ENCODE peak calls at places on chromosomes 16 and 17, in four cellular contexts. One of them, this sample, is unnamed.

GRCh38 chr16:3170440-3171180 is 17.4 kb upstream of the OR1F1 start:
- DNase-seq in hepatocyte: no peak
- DNase-seq in fibroblast of pulmonary artery: no peak
- DNase-seq in stomach: no peak
- DNase-seq in this sample: no peak

GRCh38 chr17:38898812-38899348 is 26.5 kb upstream of the LASP1NB start:
- DNase-seq in hepatocyte: no peak
- DNase-seq in fibroblast of pulmonary artery: peak
- DNase-seq in stomach: peak
- DNase-seq in this sample: no peak

GRCh38 chr16:55889518-55889917 is 14.3 kb upstream of the CES5A start:
- DNase-seq in hepatocyte: no peak
- DNase-seq in fibroblast of pulmonary artery: no peak
- DNase-seq in stomach: no peak
- DNase-seq in this sample: no peak

GRCh38 chr16:73615256-73615655 is 567.3 kb upstream of the ZFHX3 start:
- DNase-seq in hepatocyte: no peak
- DNase-seq in fibroblast of pulmonary artery: no peak
- DNase-seq in stomach: no peak
- DNase-seq in this sample: no peak

GRCh38 chr17:76951375-76951905 is 83.2 kb downstream of the MGAT5B start:
- DNase-seq in hepatocyte: no peak
- DNase-seq in fibroblast of pulmonary artery: no peak
- DNase-seq in stomach: no peak
- DNase-seq in this sample: no peak

GRCh38 chr17:35345926-35346771 is 27.3 kb downstream of the SLFN11 start:
- DNase-seq in hepatocyte: peak
- DNase-seq in fibroblast of pulmonary artery: peak
- DNase-seq in stomach: peak
- DNase-seq in this sample: peak

GRCh38 chr17:27466376-27466747 is 10.1 kb downstream of the KSR1 start:
- DNase-seq in hepatocyte: no peak
- DNase-seq in fibroblast of pulmonary artery: no peak
- DNase-seq in stomach: no peak
- DNase-seq in this sample: no peak

GRCh38 chr17:59311051-59311468 is 20.4 kb upstream of the YPEL2 start:
- DNase-seq in hepatocyte: peak
- DNase-seq in fibroblast of pulmonary artery: peak
- DNase-seq in stomach: peak
- DNase-seq in this sample: no peak

GRCh38 chr16:58755989-58756649 is 22.0 kb upstream of the GOT2 start:
- DNase-seq in hepatocyte: peak
- DNase-seq in fibroblast of pulmonary artery: peak
- DNase-seq in stomach: peak
- DNase-seq in this sample: peak

GRCh38 chr16:57689772-57690558 is 4.6 kb upstream of the DRC7 start:
- DNase-seq in hepatocyte: no peak
- DNase-seq in fibroblast of pulmonary artery: no peak
- DNase-seq in stomach: no peak
- DNase-seq in this sample: no peak

GRCh38 chr16:74455213-74455612 is 33.9 kb upstream of the CLEC18B start:
- DNase-seq in hepatocyte: no peak
- DNase-seq in fibroblast of pulmonary artery: peak
- DNase-seq in stomach: no peak
- DNase-seq in this sample: no peak

GRCh38 chr17:14619821-14620220 is 318.9 kb downstream of the HS3ST3B1 start:
- DNase-seq in hepatocyte: no peak
- DNase-seq in fibroblast of pulmonary artery: no peak
- DNase-seq in stomach: no peak
- DNase-seq in this sample: no peak

GRCh38 chr16:61823326-61823725 is 212.9 kb downstream of the CDH8 start:
- DNase-seq in hepatocyte: no peak
- DNase-seq in fibroblast of pulmonary artery: no peak
- DNase-seq in stomach: no peak
- DNase-seq in this sample: no peak

GRCh38 chr17:6374761-6375312 is 60.1 kb downstream of the AIPL1 start:
- DNase-seq in hepatocyte: peak
- DNase-seq in fibroblast of pulmonary artery: peak
- DNase-seq in stomach: no peak
- DNase-seq in this sample: no peak

GRCh38 chr16:71479420-71479819 is 9.7 kb downstream of the ZNF19 start:
- DNase-seq in hepatocyte: peak
- DNase-seq in fibroblast of pulmonary artery: peak
- DNase-seq in stomach: no peak
- DNase-seq in this sample: no peak

GRCh38 chr17:45161288-45162021 is at the start of gene HEXIM2:
- DNase-seq in hepatocyte: peak
- DNase-seq in fibroblast of pulmonary artery: peak
- DNase-seq in stomach: peak
- DNase-seq in this sample: peak
- TF ChIP-seq CTCF in hepatocyte: no peak
- TF ChIP-seq CTCF in fibroblast of pulmonary artery: no peak
- TF ChIP-seq CTCF in stomach: peak
- TF ChIP-seq CTCF in this sample: no peak

DNA sequence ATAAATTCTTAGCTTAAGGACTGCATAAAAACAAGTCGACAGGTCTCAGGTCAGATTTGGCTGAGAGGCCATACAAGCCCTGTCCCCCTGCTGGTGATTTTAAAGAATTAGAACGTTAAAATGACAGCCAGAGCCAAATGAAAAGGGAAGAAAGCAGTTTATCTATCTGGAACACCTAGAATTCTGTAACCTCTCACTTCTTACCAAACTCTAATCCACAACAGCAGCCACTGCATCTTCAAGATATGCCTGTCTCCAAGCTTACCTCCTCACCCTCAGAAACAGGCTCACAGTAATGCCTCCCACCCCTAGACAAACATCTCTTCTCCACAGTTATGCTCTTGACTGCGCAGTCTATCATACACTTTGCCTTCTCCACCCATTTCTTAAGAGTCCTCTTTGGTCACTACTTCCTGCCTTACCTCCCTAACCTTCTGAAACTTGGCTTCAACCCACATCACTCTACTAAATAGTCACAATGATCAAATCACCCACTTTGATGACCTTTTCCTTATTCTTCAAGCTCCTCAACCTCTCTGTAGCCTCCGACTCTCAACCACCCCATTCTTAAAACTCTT is 14.2 kb downstream of the ANKFY1 start:
- DNase-seq in hepatocyte: peak
- DNase-seq in fibroblast of pulmonary artery: peak
- DNase-seq in stomach: no peak
- DNase-seq in this sample: no peak
- TF ChIP-seq CTCF in hepatocyte: peak
- TF ChIP-seq CTCF in fibroblast of pulmonary artery: peak
- TF ChIP-seq CTCF in stomach: no peak
- TF ChIP-seq CTCF in this sample: peak

GRCh38 chr17:83074696-83075223 is 4.6 kb upstream of the METRNL start:
- DNase-seq in hepatocyte: no peak
- DNase-seq in fibroblast of pulmonary artery: no peak
- DNase-seq in stomach: no peak
- DNase-seq in this sample: no peak

GRCh38 chr17:83075270-83075880 is 4.0 kb upstream of the METRNL start:
- DNase-seq in hepatocyte: no peak
- DNase-seq in fibroblast of pulmonary artery: no peak
- DNase-seq in stomach: no peak
- DNase-seq in this sample: no peak

GRCh38 chr17:83078378-83079339 is 750 bp upstream of the METRNL start:
- DNase-seq in hepatocyte: peak
- DNase-seq in fibroblast of pulmonary artery: no peak
- DNase-seq in stomach: no peak
- DNase-seq in this sample: no peak

GRCh38 chr17:83077411-83077810 is 2.0 kb upstream of the METRNL start:
- DNase-seq in hepatocyte: no peak
- DNase-seq in fibroblast of pulmonary artery: no peak
- DNase-seq in stomach: peak
- DNase-seq in this sample: no peak

DNA sequence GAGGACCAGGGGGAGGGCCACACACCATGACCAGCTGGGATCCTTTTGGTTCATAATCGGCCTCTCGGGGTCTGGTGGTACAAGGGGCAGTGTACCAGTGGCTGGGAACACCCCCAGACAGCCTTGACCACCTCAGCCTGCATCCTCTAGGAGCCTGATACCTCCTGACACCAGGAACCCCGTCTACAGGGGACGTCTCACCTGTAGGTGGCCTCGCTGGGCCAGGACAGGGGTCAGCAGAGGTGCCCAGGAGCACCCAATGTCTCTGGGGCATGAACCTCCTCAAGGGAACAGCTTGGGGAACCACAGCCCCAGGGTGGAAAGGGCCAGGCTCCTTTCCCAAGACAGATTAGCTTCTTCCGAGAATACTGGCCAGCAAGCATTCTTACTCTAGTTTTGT is 2.5 kb upstream of the METRNL start:
- DNase-seq in hepatocyte: no peak
- DNase-seq in fibroblast of pulmonary artery: no peak
- DNase-seq in stomach: no peak
- DNase-seq in this sample: no peak
- TF ChIP-seq CTCF in hepatocyte: no peak
- TF ChIP-seq CTCF in fibroblast of pulmonary artery: peak
- TF ChIP-seq CTCF in stomach: no peak
- TF ChIP-seq CTCF in this sample: peak

GRCh38 chr16:81932668-81933067 is 78.6 kb downstream of the SDR42E1 start:
- DNase-seq in hepatocyte: no peak
- DNase-seq in fibroblast of pulmonary artery: no peak
- DNase-seq in stomach: no peak
- DNase-seq in this sample: no peak
- TF ChIP-seq CTCF in hepatocyte: no peak
- TF ChIP-seq CTCF in fibroblast of pulmonary artery: no peak
- TF ChIP-seq CTCF in stomach: no peak
- TF ChIP-seq CTCF in this sample: no peak

GRCh38 chr16:1474796-1475551 is at the start of gene CLCN7:
- DNase-seq in hepatocyte: peak
- DNase-seq in fibroblast of pulmonary artery: peak
- DNase-seq in stomach: peak
- DNase-seq in this sample: peak

GRCh38 chr16:1472974-1473373 is 1.9 kb downstream of the CLCN7 start:
- DNase-seq in hepatocyte: no peak
- DNase-seq in fibroblast of pulmonary artery: no peak
- DNase-seq in stomach: no peak
- DNase-seq in this sample: no peak

GRCh38 chr16:1475552-1476114 is 805 bp upstream of the CLCN7 start:
- DNase-seq in hepatocyte: no peak
- DNase-seq in fibroblast of pulmonary artery: no peak
- DNase-seq in stomach: no peak
- DNase-seq in this sample: no peak

GRCh38 chr16:1474047-1474446 is 781 bp downstream of the CLCN7 start:
- DNase-seq in hepatocyte: no peak
- DNase-seq in fibroblast of pulmonary artery: peak
- DNase-seq in stomach: no peak
- DNase-seq in this sample: no peak

DNA sequence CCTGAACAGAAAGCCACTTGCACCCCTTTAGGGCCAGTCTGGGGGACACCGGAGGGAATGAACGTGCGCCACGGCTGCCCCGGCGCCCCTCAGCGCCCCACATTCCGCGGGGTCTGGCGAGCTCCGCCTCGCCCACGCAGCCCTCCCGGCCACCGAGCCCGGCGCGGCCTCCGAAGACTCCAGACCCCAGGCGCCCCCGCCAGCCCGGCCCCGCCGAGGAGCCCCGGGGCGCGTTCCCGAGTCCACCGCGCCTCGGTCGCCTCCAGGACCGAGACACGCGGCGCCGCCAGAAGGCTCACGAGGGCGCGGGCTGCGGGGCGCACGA is 395 bp downstream of the CLCN7 start:
- DNase-seq in hepatocyte: peak
- DNase-seq in fibroblast of pulmonary artery: no peak
- DNase-seq in stomach: no peak
- DNase-seq in this sample: no peak
- TF ChIP-seq CTCF in hepatocyte: no peak
- TF ChIP-seq CTCF in fibroblast of pulmonary artery: no peak
- TF ChIP-seq CTCF in stomach: no peak
- TF ChIP-seq CTCF in this sample: no peak

DNA sequence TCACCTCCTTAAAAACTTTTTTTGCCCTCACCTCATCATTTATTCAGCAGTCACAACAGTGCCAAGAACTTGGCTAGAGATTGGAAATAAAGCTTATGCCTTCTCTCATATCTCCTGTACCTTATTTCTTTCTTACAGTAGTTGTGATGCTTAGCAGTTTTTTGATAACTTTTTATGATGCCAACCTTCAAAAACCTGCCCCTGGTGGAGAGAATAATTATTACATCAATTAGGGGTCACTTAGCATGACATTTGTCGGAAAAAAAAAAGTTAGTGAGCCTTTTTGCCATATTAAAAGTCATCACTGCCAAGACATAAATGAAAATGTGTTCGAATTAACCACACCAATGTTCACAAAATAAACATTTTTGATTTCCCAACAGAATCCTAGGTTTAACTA is 296.6 kb downstream of the WWOX start:
- DNase-seq in hepatocyte: no peak
- DNase-seq in fibroblast of pulmonary artery: no peak
- DNase-seq in stomach: no peak
- DNase-seq in this sample: no peak
- TF ChIP-seq CTCF in hepatocyte: no peak
- TF ChIP-seq CTCF in fibroblast of pulmonary artery: peak
- TF ChIP-seq CTCF in stomach: no peak
- TF ChIP-seq CTCF in this sample: no peak

GRCh38 chr17:32943647-32944191 is 15.8 kb downstream of the TMEM98 start:
- DNase-seq in hepatocyte: peak
- DNase-seq in fibroblast of pulmonary artery: peak
- DNase-seq in stomach: no peak
- DNase-seq in this sample: peak

GRCh38 chr17:32943206-32943605 is 15.3 kb downstream of the TMEM98 start:
- DNase-seq in hepatocyte: no peak
- DNase-seq in fibroblast of pulmonary artery: peak
- DNase-seq in stomach: peak
- DNase-seq in this sample: no peak

GRCh38 chr17:32944248-32945020 is 16.5 kb downstream of the TMEM98 start:
- DNase-seq in hepatocyte: no peak
- DNase-seq in fibroblast of pulmonary artery: no peak
- DNase-seq in stomach: no peak
- DNase-seq in this sample: no peak

GRCh38 chr17:32940706-32941390 is 12.9 kb downstream of the TMEM98 start:
- DNase-seq in hepatocyte: no peak
- DNase-seq in fibroblast of pulmonary artery: no peak
- DNase-seq in stomach: no peak
- DNase-seq in this sample: no peak

DNA sequence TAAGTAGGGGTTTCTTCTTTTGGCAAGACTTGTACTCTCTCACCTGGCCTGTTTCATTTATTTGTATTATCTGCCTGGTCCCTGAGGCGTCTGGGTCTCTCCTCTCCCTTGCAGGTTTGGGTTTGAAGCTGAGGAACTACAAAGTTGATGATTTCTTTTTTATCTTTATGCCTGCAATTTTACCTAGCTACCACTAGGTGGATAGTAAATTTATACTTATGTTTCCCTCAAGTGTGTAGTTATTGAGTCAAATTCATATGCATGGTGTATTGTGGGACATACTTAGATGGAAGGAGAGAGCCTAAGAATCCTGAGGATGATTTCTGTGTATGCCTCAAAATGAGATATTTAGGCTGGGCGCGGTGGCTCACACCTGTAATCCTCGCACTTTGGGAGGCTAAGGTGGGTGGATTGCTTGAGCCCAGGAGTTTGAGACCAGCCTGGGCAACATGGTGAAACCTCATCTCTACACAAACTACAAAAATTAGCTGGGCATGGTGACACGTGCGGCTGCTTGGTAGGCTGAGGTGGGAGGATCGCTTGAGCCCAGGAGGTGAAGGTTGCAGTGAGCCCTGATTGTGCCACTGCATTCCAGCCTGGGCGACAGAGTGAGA is 13.6 kb downstream of the TMEM98 start:
- DNase-seq in hepatocyte: no peak
- DNase-seq in fibroblast of pulmonary artery: no peak
- DNase-seq in stomach: no peak
- DNase-seq in this sample: no peak
- TF ChIP-seq CTCF in hepatocyte: peak
- TF ChIP-seq CTCF in fibroblast of pulmonary artery: peak
- TF ChIP-seq CTCF in stomach: peak
- TF ChIP-seq CTCF in this sample: peak

This sample was measured in AG09319.